ENCODE peak calls at places on chromosomes 5 and 9, in seven cellular contexts. One of them, this sample, is unnamed.

GRCh38 chr5:151155149-151155776 is 2.3 kb downstream of the ANXA6 start:
- DNase-seq in mammary epithelial cell: no peak
- DNase-seq in vagina: no peak
- DNase-seq in Panc1: no peak
- DNase-seq in psoas muscle: no peak
- DNase-seq in DND-41: peak
- DNase-seq in mesothelial cell of epicardium: no peak
- DNase-seq in this sample: no peak

GRCh38 chr5:18314192-18314778 is 680.0 kb downstream of the TAF11L14 start:
- DNase-seq in Panc1: peak
- DNase-seq in DND-41: no peak
- DNase-seq in mesothelial cell of epicardium: no peak
- DNase-seq in mammary epithelial cell: no peak
- DNase-seq in psoas muscle: no peak
- DNase-seq in vagina: no peak
- DNase-seq in this sample: no peak

GRCh38 chr9:106962105-106962504 is 99.1 kb downstream of the ZNF462 start:
- DNase-seq in mammary epithelial cell: no peak
- DNase-seq in Panc1: no peak
- DNase-seq in psoas muscle: no peak
- DNase-seq in DND-41: no peak
- DNase-seq in vagina: no peak
- DNase-seq in mesothelial cell of epicardium: no peak
- DNase-seq in this sample: no peak

GRCh38 chr9:129990269-129991005 is 52.6 kb downstream of the FNBP1 start:
- DNase-seq in vagina: no peak
- DNase-seq in psoas muscle: no peak
- DNase-seq in Panc1: no peak
- DNase-seq in DND-41: no peak
- DNase-seq in mammary epithelial cell: no peak
- DNase-seq in mesothelial cell of epicardium: no peak
- DNase-seq in this sample: no peak

GRCh38 chr5:107274576-107274975 is 396.2 kb downstream of the EFNA5 start:
- DNase-seq in mesothelial cell of epicardium: no peak
- DNase-seq in vagina: no peak
- DNase-seq in psoas muscle: no peak
- DNase-seq in DND-41: no peak
- DNase-seq in Panc1: no peak
- DNase-seq in mammary epithelial cell: no peak
- DNase-seq in this sample: no peak

GRCh38 chr5:135913713-135914626 is 18.3 kb upstream of the IL9 start:
- DNase-seq in psoas muscle: no peak
- DNase-seq in Panc1: no peak
- DNase-seq in DND-41: no peak
- DNase-seq in mammary epithelial cell: no peak
- DNase-seq in vagina: no peak
- DNase-seq in mesothelial cell of epicardium: no peak
- DNase-seq in this sample: no peak

GRCh38 chr9:91949293-91949945 is 609 bp downstream of the ROR2 start:
- DNase-seq in psoas muscle: no peak
- DNase-seq in vagina: no peak
- DNase-seq in mesothelial cell of epicardium: peak
- DNase-seq in Panc1: no peak
- DNase-seq in mammary epithelial cell: peak
- DNase-seq in DND-41: no peak
- DNase-seq in this sample: peak

GRCh38 chr5:141245250-141245717 is at the start of gene PCDHB15:
- DNase-seq in Panc1: no peak
- DNase-seq in vagina: no peak
- DNase-seq in mammary epithelial cell: peak
- DNase-seq in psoas muscle: no peak
- DNase-seq in DND-41: no peak
- DNase-seq in mesothelial cell of epicardium: no peak
- DNase-seq in this sample: no peak

GRCh38 chr5:96904054-96904931 is 28.0 kb downstream of the ERAP2 start:
- DNase-seq in Panc1: no peak
- DNase-seq in DND-41: no peak
- DNase-seq in mesothelial cell of epicardium: no peak
- DNase-seq in vagina: no peak
- DNase-seq in mammary epithelial cell: no peak
- DNase-seq in psoas muscle: no peak
- DNase-seq in this sample: no peak

GRCh38 chr9:136089697-136090045 is 5.4 kb downstream of the NACC2 start:
- DNase-seq in DND-41: no peak
- DNase-seq in psoas muscle: no peak
- DNase-seq in Panc1: no peak
- DNase-seq in vagina: no peak
- DNase-seq in mesothelial cell of epicardium: no peak
- DNase-seq in mammary epithelial cell: no peak
- DNase-seq in this sample: no peak

GRCh38 chr5:96012399-96012798 is 50.7 kb upstream of the ELL2 start:
- DNase-seq in DND-41: no peak
- DNase-seq in psoas muscle: no peak
- DNase-seq in vagina: no peak
- DNase-seq in Panc1: no peak
- DNase-seq in mesothelial cell of epicardium: no peak
- DNase-seq in mammary epithelial cell: peak
- DNase-seq in this sample: no peak

GRCh38 chr9:34607331-34607730 is 4.6 kb downstream of the RPP25L start:
- DNase-seq in vagina: no peak
- DNase-seq in mammary epithelial cell: no peak
- DNase-seq in psoas muscle: no peak
- DNase-seq in Panc1: no peak
- DNase-seq in DND-41: no peak
- DNase-seq in mesothelial cell of epicardium: no peak
- DNase-seq in this sample: no peak

GRCh38 chr5:160311491-160312138 is 749 bp downstream of the CCNJL start:
- DNase-seq in psoas muscle: no peak
- DNase-seq in mesothelial cell of epicardium: no peak
- DNase-seq in DND-41: no peak
- DNase-seq in Panc1: no peak
- DNase-seq in vagina: no peak
- DNase-seq in mammary epithelial cell: no peak
- DNase-seq in this sample: no peak

GRCh38 chr5:150672237-150672883 is 11.3 kb downstream of the MYOZ3 start:
- DNase-seq in vagina: no peak
- DNase-seq in DND-41: peak
- DNase-seq in mammary epithelial cell: peak
- DNase-seq in psoas muscle: peak
- DNase-seq in Panc1: no peak
- DNase-seq in mesothelial cell of epicardium: no peak
- DNase-seq in this sample: peak

GRCh38 chr5:57862471-57863282 is 380.1 kb upstream of the ACTBL2 start:
- DNase-seq in DND-41: no peak
- DNase-seq in mammary epithelial cell: peak
- DNase-seq in mesothelial cell of epicardium: no peak
- DNase-seq in psoas muscle: no peak
- DNase-seq in vagina: no peak
- DNase-seq in Panc1: no peak
- DNase-seq in this sample: no peak

GRCh38 chr5:92518318-92518913 is 1062.6 kb downstream of the NR2F1-AS1 start:
- DNase-seq in vagina: no peak
- DNase-seq in psoas muscle: no peak
- DNase-seq in mammary epithelial cell: peak
- DNase-seq in DND-41: no peak
- DNase-seq in Panc1: no peak
- DNase-seq in mesothelial cell of epicardium: no peak
- DNase-seq in this sample: no peak

GRCh38 chr9:27861887-27862286 is 288.6 kb upstream of the C9orf72 start:
- DNase-seq in psoas muscle: no peak
- DNase-seq in mammary epithelial cell: peak
- DNase-seq in Panc1: no peak
- DNase-seq in DND-41: no peak
- DNase-seq in vagina: no peak
- DNase-seq in mesothelial cell of epicardium: no peak
- DNase-seq in this sample: no peak

GRCh38 chr5:174775071-174775470 is 50.7 kb downstream of the MSX2 start:
- DNase-seq in psoas muscle: no peak
- DNase-seq in DND-41: no peak
- DNase-seq in mesothelial cell of epicardium: no peak
- DNase-seq in Panc1: no peak
- DNase-seq in mammary epithelial cell: no peak
- DNase-seq in vagina: no peak
- DNase-seq in this sample: no peak

GRCh38 chr5:44565872-44566271 is 176.7 kb upstream of the FGF10 start:
- DNase-seq in vagina: no peak
- DNase-seq in DND-41: no peak
- DNase-seq in mammary epithelial cell: peak
- DNase-seq in mesothelial cell of epicardium: no peak
- DNase-seq in psoas muscle: no peak
- DNase-seq in Panc1: no peak
- DNase-seq in this sample: no peak

GRCh38 chr9:91809581-91810285 is 140.3 kb downstream of the ROR2 start:
- DNase-seq in mammary epithelial cell: peak
- DNase-seq in mesothelial cell of epicardium: no peak
- DNase-seq in vagina: peak
- DNase-seq in Panc1: no peak
- DNase-seq in DND-41: no peak
- DNase-seq in psoas muscle: no peak
- DNase-seq in this sample: no peak

GRCh38 chr5:2742921-2743679 is 8.4 kb downstream of the IRX2 start:
- DNase-seq in mammary epithelial cell: peak
- DNase-seq in DND-41: no peak
- DNase-seq in psoas muscle: no peak
- DNase-seq in Panc1: no peak
- DNase-seq in vagina: peak
- DNase-seq in mesothelial cell of epicardium: no peak
- DNase-seq in this sample: no peak

GRCh38 chr9:137475666-137476065 is 16.5 kb upstream of the NSMF start:
- DNase-seq in DND-41: no peak
- DNase-seq in vagina: no peak
- DNase-seq in Panc1: no peak
- DNase-seq in mesothelial cell of epicardium: no peak
- DNase-seq in mammary epithelial cell: no peak
- DNase-seq in psoas muscle: no peak
- DNase-seq in this sample: no peak

GRCh38 chr9:124079176-124079925 is 67.8 kb downstream of the LHX2 start:
- DNase-seq in DND-41: no peak
- DNase-seq in Panc1: peak
- DNase-seq in mesothelial cell of epicardium: no peak
- DNase-seq in psoas muscle: peak
- DNase-seq in vagina: no peak
- DNase-seq in mammary epithelial cell: no peak
- DNase-seq in this sample: no peak

GRCh38 chr9:5562806-5563416 is 52.6 kb downstream of the PDCD1LG2 start:
- DNase-seq in DND-41: no peak
- DNase-seq in vagina: no peak
- DNase-seq in Panc1: no peak
- DNase-seq in mammary epithelial cell: peak
- DNase-seq in psoas muscle: no peak
- DNase-seq in mesothelial cell of epicardium: no peak
- DNase-seq in this sample: no peak

GRCh38 chr5:36495638-36496010 is 110.8 kb upstream of the SLC1A3 start:
- DNase-seq in mammary epithelial cell: no peak
- DNase-seq in mesothelial cell of epicardium: no peak
- DNase-seq in vagina: no peak
- DNase-seq in Panc1: no peak
- DNase-seq in psoas muscle: no peak
- DNase-seq in DND-41: no peak
- DNase-seq in this sample: no peak

GRCh38 chr9:73038613-73039012 is 85.8 kb upstream of the ALDH1A1 start:
- DNase-seq in mesothelial cell of epicardium: no peak
- DNase-seq in vagina: no peak
- DNase-seq in DND-41: no peak
- DNase-seq in Panc1: no peak
- DNase-seq in psoas muscle: peak
- DNase-seq in mammary epithelial cell: peak
- DNase-seq in this sample: no peak

GRCh38 chr9:73038089-73038509 is 85.2 kb upstream of the ALDH1A1 start:
- DNase-seq in psoas muscle: no peak
- DNase-seq in Panc1: no peak
- DNase-seq in mesothelial cell of epicardium: no peak
- DNase-seq in vagina: no peak
- DNase-seq in mammary epithelial cell: no peak
- DNase-seq in DND-41: no peak
- DNase-seq in this sample: no peak

GRCh38 chr9:73037613-73038012 is 84.8 kb upstream of the ALDH1A1 start:
- DNase-seq in vagina: no peak
- DNase-seq in mesothelial cell of epicardium: no peak
- DNase-seq in DND-41: no peak
- DNase-seq in psoas muscle: no peak
- DNase-seq in mammary epithelial cell: no peak
- DNase-seq in Panc1: no peak
- DNase-seq in this sample: no peak

GRCh38 chr9:73031350-73031749 is 78.5 kb upstream of the ALDH1A1 start:
- DNase-seq in DND-41: no peak
- DNase-seq in mesothelial cell of epicardium: no peak
- DNase-seq in psoas muscle: no peak
- DNase-seq in Panc1: no peak
- DNase-seq in vagina: no peak
- DNase-seq in mammary epithelial cell: no peak
- DNase-seq in this sample: no peak

GRCh38 chr9:73034962-73035361 is 82.1 kb upstream of the ALDH1A1 start:
- DNase-seq in vagina: no peak
- DNase-seq in mesothelial cell of epicardium: no peak
- DNase-seq in Panc1: no peak
- DNase-seq in psoas muscle: no peak
- DNase-seq in DND-41: no peak
- DNase-seq in mammary epithelial cell: no peak
- DNase-seq in this sample: no peak
- TF ChIP-seq CTCF in vagina: no peak
- TF ChIP-seq CTCF in mesothelial cell of epicardium: no peak
- TF ChIP-seq CTCF in Panc1: peak
- TF ChIP-seq CTCF in psoas muscle: no peak
- TF ChIP-seq CTCF in DND-41: no peak
- TF ChIP-seq CTCF in mammary epithelial cell: no peak
- TF ChIP-seq CTCF in this sample: no peak

GRCh38 chr5:176533894-176534611 is 3.1 kb downstream of the RNF44 start:
- DNase-seq in mesothelial cell of epicardium: no peak
- DNase-seq in Panc1: no peak
- DNase-seq in psoas muscle: no peak
- DNase-seq in mammary epithelial cell: peak
- DNase-seq in DND-41: peak
- DNase-seq in vagina: no peak
- DNase-seq in this sample: no peak
- TF ChIP-seq CTCF in mesothelial cell of epicardium: no peak
- TF ChIP-seq CTCF in Panc1: no peak
- TF ChIP-seq CTCF in psoas muscle: no peak
- TF ChIP-seq CTCF in mammary epithelial cell: no peak
- TF ChIP-seq CTCF in DND-41: peak
- TF ChIP-seq CTCF in vagina: no peak
- TF ChIP-seq CTCF in this sample: no peak

GRCh38 chr9:110426052-110426709 is 88.5 kb upstream of the TXNDC8 start:
- DNase-seq in vagina: no peak
- DNase-seq in Panc1: no peak
- DNase-seq in psoas muscle: no peak
- DNase-seq in DND-41: no peak
- DNase-seq in mammary epithelial cell: peak
- DNase-seq in mesothelial cell of epicardium: no peak
- DNase-seq in this sample: no peak
- TF ChIP-seq CTCF in vagina: no peak
- TF ChIP-seq CTCF in Panc1: no peak
- TF ChIP-seq CTCF in psoas muscle: no peak
- TF ChIP-seq CTCF in DND-41: peak
- TF ChIP-seq CTCF in mammary epithelial cell: peak
- TF ChIP-seq CTCF in mesothelial cell of epicardium: peak
- TF ChIP-seq CTCF in this sample: peak

DNA sequence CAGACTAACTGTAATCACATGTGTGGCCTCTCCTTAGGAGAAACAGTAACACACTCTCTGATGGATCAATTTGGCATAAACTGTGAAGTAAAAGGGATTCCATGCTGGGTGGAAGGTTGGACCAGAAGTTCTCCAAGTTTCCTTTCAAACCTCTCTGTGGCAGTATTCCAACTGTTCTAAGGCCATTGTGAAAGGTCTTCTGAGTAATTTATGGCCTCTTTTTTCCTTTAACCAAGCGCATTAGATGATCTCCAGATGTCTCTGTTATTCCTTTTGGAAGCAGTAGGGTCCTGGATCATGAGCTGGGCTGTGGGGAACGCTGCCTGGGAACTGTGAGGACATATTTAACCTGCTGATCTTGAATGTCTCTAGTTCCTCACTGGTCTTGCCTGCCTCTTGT is 80.6 kb upstream of the IL6ST start:
- DNase-seq in DND-41: no peak
- DNase-seq in vagina: no peak
- DNase-seq in mesothelial cell of epicardium: no peak
- DNase-seq in mammary epithelial cell: no peak
- DNase-seq in psoas muscle: peak
- DNase-seq in Panc1: no peak
- DNase-seq in this sample: no peak
- TF ChIP-seq CTCF in DND-41: no peak
- TF ChIP-seq CTCF in vagina: no peak
- TF ChIP-seq CTCF in mesothelial cell of epicardium: no peak
- TF ChIP-seq CTCF in mammary epithelial cell: no peak
- TF ChIP-seq CTCF in psoas muscle: no peak
- TF ChIP-seq CTCF in Panc1: no peak
- TF ChIP-seq CTCF in this sample: no peak